ENCODE peak calls at places on chromosomes 11 and 22, in seven cellular contexts. H, P, X, Q, F, O and Z are unnamed samples.

GRCh38 chr11:75667831-75668507 is 869 bp downstream of the MAP6 start:
- DNase-seq in X (no peak), Q (no peak), O (no peak), H (no peak), P (peak; percentile 55), F (peak; percentile 61), Z (peak; percentile 84)

GRCh38 chr11:9565822-9566560 is 7.5 kb upstream of the WEE1 start:
- DNase-seq in P (no peak), X (no peak), O (peak; percentile 99), H (no peak), Q (peak; percentile 100), F (peak; percentile 41), Z (no peak)

GRCh38 chr11:108887436-108888238 is 222.8 kb downstream of the DDX10 start:
- DNase-seq in H (no peak), O (no peak), X (no peak), Q (peak; percentile 55), F (no peak), P (no peak), Z (no peak)

GRCh38 chr11:7251836-7252682 is at the start of gene SYT9:
- DNase-seq in X (peak; percentile 83), F (peak; percentile 13), O (no peak), P (peak; percentile 55), H (peak; percentile 84), Q (no peak), Z (peak; percentile 86)

GRCh38 chr11:16293204-16293681 is 63.1 kb downstream of the SOX6 start:
- DNase-seq in X (no peak), F (no peak), P (no peak), H (no peak), Q (no peak), O (no peak), Z (no peak)

GRCh38 chr11:128198206-128198605 is 389.2 kb downstream of the ETS1 start:
- DNase-seq in Q (no peak), P (no peak), X (no peak), F (no peak), H (no peak), O (no peak), Z (no peak)

GRCh38 chr22:38350444-38351359 is 33.5 kb upstream of the CSNK1E start:
- DNase-seq in O (no peak), P (no peak), Q (no peak), X (peak; percentile 60), F (no peak), H (peak; percentile 69), Z (peak; percentile 71)

GRCh38 chr22:27580311-27580897 is 221.2 kb downstream of the MN1 start:
- DNase-seq in X (no peak), Q (no peak), H (no peak), P (no peak), F (no peak), O (peak; percentile 29), Z (no peak)

GRCh38 chr22:21861290-21861848 is 6.1 kb downstream of the MAPK1 start:
- DNase-seq in F (no peak), H (no peak), O (peak; percentile 15), Q (no peak), X (no peak), P (no peak), Z (no peak)

GRCh38 chr11:69640995-69641581 is at the start of gene CCND1:
- DNase-seq in Q (peak; percentile 87), O (peak; percentile 88), X (peak; percentile 94), P (peak; percentile 74), H (peak; percentile 94), F (peak; percentile 83), Z (peak; percentile 92)

GRCh38 chr11:4095509-4096230 is 1.1 kb downstream of the RRM1 start:
- DNase-seq in F (no peak), Q (no peak), P (no peak), O (peak; percentile 51), H (peak; percentile 80), X (no peak), Z (no peak)

GRCh38 chr11:68550485-68550817 is 89.9 kb downstream of the PPP6R3 start:
- DNase-seq in O (no peak), Q (no peak), H (no peak), X (no peak), F (peak; percentile 42), P (no peak), Z (no peak)

GRCh38 chr11:113213549-113213948 is 100.8 kb upstream of the TTC12 start:
- DNase-seq in P (no peak), F (no peak), H (no peak), Q (no peak), O (no peak), X (no peak), Z (no peak)

GRCh38 chr11:32316846-32317525 is 118.4 kb downstream of the WT1 start:
- DNase-seq in Q (no peak), H (no peak), P (no peak), X (no peak), O (no peak), F (no peak), Z (no peak)

DNA sequence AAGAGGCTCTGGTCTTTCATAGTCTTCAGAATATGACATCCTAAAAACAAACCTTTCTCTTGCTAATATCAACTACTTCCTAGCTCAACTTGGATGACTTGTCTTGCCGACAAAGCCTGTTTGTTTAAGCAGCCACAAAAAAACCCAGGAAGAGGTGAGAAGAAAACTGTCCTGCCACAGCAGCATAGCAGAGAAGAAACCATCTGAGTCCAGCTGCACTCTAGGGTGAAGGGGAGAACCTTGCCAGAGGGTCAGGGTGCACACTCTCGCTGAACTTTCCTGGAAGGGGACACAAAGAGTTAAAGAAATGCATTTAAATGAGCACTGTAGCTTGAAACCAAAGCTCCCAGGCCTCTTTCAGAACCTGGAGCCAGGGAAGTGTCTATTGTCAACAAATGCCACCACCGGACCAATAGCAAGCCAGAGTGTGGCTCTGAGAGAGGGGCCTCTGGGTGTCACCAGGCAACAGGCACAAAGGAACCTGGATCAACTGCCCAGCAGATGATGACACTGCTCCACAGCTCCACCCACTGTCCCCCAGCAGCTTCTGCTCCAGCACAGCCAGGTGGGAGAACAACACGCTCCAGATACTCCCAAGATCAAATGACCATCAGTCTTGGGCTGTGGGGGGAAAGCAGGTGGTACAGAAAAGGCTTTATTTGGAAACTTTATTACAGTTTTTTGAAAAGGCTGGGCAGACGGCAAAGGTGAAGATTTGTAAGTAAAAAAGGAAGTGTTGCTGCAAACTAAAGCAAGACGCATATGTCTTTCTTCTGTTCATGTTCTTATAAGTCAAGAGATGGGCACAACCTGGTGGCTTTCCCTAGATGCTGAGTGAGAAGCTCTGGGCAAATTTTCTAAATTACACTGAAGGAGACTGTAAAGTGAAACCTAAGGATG is 105.7 kb downstream of the RASSF10 start:
- DNase-seq in O (no peak), H (no peak), X (no peak), F (no peak), Q (no peak), P (no peak), Z (no peak)
- TF ChIP-seq CTCF in O (no peak), H (no peak), X (no peak), F (no peak), Q (peak; percentile 11), P (no peak), Z (no peak)

GRCh38 chr11:30091728-30092127 is 74.9 kb upstream of the KCNA4 start:
- DNase-seq in P (no peak), H (no peak), O (no peak), F (no peak), Q (no peak), X (no peak), Z (no peak)
- TF ChIP-seq CTCF in P (no peak), H (no peak), O (no peak), F (no peak), Q (no peak), X (no peak), Z (no peak)

DNA sequence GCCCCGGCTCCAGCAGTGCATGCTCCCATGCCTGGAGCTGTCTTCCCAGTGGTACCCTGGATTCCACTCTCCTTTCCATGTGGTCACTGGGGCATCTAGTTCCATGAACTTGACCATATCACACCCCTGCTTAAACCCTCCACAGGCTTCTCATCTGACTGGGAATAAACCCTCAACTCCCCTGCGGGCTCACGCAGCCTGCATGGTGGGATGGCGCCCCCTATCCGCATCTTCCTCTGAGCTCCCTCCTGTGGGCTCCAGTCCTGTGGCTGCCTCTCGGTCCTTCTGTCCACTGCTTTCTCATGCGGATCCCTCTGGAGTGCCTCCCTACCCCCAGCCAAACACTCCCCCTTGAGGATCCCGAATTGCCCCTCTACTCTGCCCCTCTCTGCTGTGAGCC is 41.4 kb upstream of the TTLL12 start:
- DNase-seq in P (peak; percentile 64), O (peak; percentile 47), Q (no peak), X (no peak), H (no peak), F (no peak), Z (no peak)
- TF ChIP-seq CTCF in P (peak; percentile 20), O (peak; percentile 34), Q (peak; percentile 43), X (peak; percentile 71), H (no peak), F (peak; percentile 33), Z (peak; percentile 45)

DNA sequence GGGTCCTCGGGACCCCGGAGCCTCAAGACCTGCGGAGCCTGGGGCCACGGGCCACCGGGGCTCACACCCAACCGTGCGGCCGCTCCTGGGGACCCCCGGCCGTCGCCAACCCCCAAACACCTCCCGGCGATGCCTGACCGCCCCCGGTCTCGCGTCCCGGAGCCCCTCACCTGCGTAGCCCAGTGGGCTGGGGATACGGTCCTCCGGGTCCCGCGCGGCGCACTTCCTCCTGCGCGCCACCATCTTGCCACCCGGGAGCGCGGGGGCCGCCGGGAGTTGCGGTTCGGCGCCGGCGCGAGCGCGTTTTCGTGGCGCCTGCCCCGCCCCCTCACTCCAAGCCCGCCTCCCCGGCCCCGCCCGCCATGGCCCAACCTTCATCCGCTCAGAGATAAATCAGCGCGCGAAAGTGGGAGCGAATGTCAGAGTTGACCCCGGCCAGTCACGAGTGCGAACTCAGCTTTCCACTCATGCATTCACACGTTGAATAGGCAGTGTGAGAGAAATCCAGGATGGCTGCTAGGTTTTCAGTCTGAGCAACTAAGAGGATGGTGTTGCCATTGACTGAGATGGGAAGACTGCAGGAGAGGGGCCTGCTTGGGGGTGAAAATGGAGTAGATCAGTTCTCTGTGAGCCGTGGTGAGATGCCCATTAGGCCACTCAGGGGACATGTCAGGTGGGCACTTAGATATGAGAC is at the start of gene RRP7A:
- DNase-seq in H (peak; percentile 95), F (peak; percentile 89), O (peak; percentile 62), Q (peak; percentile 4), X (peak; percentile 94), P (peak; percentile 83), Z (peak; percentile 93)
- TF ChIP-seq CTCF in H (no peak), F (no peak), O (no peak), Q (no peak), X (peak; percentile 25), P (no peak), Z (no peak)

DNA sequence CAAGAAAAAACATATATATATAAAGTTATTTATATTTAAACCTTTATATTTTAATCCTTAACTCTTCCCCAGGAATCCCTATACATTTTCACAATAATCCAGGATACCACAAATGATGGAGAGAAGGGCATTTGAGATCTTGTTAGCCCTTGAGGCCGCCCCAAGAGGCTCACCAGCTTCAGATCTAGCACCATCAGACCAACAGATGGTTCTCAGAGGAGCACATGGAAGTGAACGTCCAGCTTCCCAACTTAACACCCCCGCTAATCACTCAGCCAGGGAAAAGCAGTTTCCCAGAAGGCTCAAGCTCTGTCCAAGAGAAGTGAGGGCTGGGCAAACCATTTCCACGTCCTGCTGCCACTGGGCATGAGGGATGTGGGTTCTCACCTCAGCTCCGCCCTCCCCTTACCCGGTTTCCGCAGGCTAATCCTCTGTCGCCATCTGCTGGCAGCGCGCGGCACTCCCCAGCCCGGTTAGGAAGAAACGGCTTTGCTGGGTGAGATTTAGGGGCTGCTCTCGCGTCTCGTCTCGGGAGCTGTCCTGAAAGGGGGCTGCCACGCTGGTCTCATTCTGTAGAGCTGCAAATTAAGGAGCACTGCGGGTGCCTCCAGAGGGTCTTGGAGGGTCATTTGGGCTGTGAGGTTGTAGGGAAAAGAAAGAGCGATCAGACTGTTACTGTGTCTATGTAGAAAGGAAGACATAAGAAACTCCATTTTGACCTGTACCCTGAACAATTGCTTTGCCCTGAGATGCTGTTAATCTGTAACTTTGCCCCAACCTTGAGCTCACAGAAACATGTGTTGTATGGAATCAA is 6.8 kb upstream of the FAM111A start:
- DNase-seq in P (peak; percentile 93), O (peak; percentile 73), X (peak; percentile 94), H (peak; percentile 97), F (peak; percentile 73), Q (peak; percentile 53), Z (peak; percentile 94)
- TF ChIP-seq CTCF in P (peak; percentile 81), O (peak; percentile 98), X (peak; percentile 99), H (no peak), F (peak; percentile 93), Q (peak; percentile 100), Z (no peak)